ENCODE peak calls at places on chromosome 13, in seven cellular contexts. J, V, M, D, H, S and R are unnamed samples.

GRCh38 chr13:73751290-73751689 is 382.9 kb downstream of the KLF12 start:
- DNase-seq in M (no peak), D (no peak), S (no peak), J (no peak), V (no peak), H (no peak), R (no peak)

GRCh38 chr13:22369840-22370239 is 699.0 kb downstream of the FGF9 start:
- DNase-seq in D (no peak), H (no peak), S (no peak), J (no peak), V (no peak), M (no peak), R (no peak)

GRCh38 chr13:75368167-75368566 is 113.8 kb downstream of the TBC1D4 start:
- DNase-seq in V (no peak), D (no peak), M (no peak), H (no peak), J (no peak), S (no peak), R (no peak)

GRCh38 chr13:43023244-43023931 is at the start of gene DNAJC15:
- DNase-seq in M (peak; percentile 84), J (peak; percentile 13), H (peak; percentile 66), S (peak; percentile 75), D (peak; percentile 71), V (peak; percentile 78), R (peak; percentile 80)

GRCh38 chr13:46595918-46596315 is 42.9 kb downstream of the LRCH1 start:
- DNase-seq in D (no peak), V (no peak), M (no peak), H (no peak), J (no peak), S (no peak), R (no peak)

GRCh38 chr13:97235549-97236206 is 13.5 kb downstream of the MBNL2 start:
- DNase-seq in M (no peak), D (no peak), S (peak; percentile 61), V (peak; percentile 67), H (no peak), J (no peak), R (no peak)

GRCh38 chr13:100542546-100543156 is 45.9 kb downstream of the GGACT start:
- DNase-seq in S (no peak), H (no peak), M (no peak), J (no peak), V (no peak), D (no peak), R (no peak)

GRCh38 chr13:32940601-32941000 is 75.6 kb upstream of the KL start:
- DNase-seq in D (no peak), J (no peak), V (no peak), H (no peak), M (no peak), S (peak; percentile 22), R (no peak)

GRCh38 chr13:89554801-89555200 is 1792.7 kb upstream of the MIR17HG start:
- DNase-seq in J (no peak), D (no peak), V (no peak), M (no peak), H (no peak), S (no peak), R (no peak)

GRCh38 chr13:97321101-97321500 is 99.0 kb downstream of the MBNL2 start:
- DNase-seq in J (no peak), H (no peak), D (no peak), M (no peak), V (no peak), S (no peak), R (no peak)

GRCh38 chr13:36432106-36432544 is at the start of gene CCNA1:
- DNase-seq in S (peak; percentile 19), J (no peak), V (peak; percentile 25), H (no peak), M (no peak), D (no peak), R (peak; percentile 37)

GRCh38 chr13:113856716-113857065 is 7.2 kb downstream of the GAS6 start:
- DNase-seq in M (no peak), H (peak; percentile 51), D (no peak), S (no peak), J (no peak), V (peak; percentile 57), R (no peak)

GRCh38 chr13:99312493-99312883 is 5.3 kb upstream of the GPR183 start:
- DNase-seq in H (no peak), D (no peak), J (no peak), M (peak; percentile 42), S (peak; percentile 37), V (no peak), R (peak; percentile 82)

GRCh38 chr13:22278336-22278929 is 607.6 kb downstream of the FGF9 start:
- DNase-seq in D (peak; percentile 53), S (peak; percentile 65), M (peak; percentile 66), V (peak; percentile 72), J (peak; percentile 24), H (no peak), R (peak; percentile 35)

GRCh38 chr13:94312511-94313191 is 166.8 kb downstream of the DCT start:
- DNase-seq in M (no peak), H (no peak), S (no peak), J (no peak), V (no peak), D (no peak), R (no peak)

GRCh38 chr13:66675620-66676019 is 554.5 kb downstream of the PCDH9 start:
- DNase-seq in D (no peak), V (no peak), S (no peak), J (no peak), M (no peak), H (no peak), R (no peak)

GRCh38 chr13:95536629-95537241 is 15.8 kb upstream of the CLDN10 start:
- DNase-seq in D (no peak), H (no peak), M (no peak), S (peak; percentile 69), J (no peak), V (no peak), R (no peak)

GRCh38 chr13:66399873-66400272 is 830.3 kb downstream of the PCDH9 start:
- DNase-seq in J (no peak), V (no peak), D (no peak), S (no peak), H (no peak), M (no peak), R (no peak)

GRCh38 chr13:71124230-71124629 is 742.8 kb downstream of the DACH1 start:
- DNase-seq in D (no peak), H (no peak), V (no peak), S (no peak), J (no peak), M (no peak), R (no peak)

GRCh38 chr13:47306991-47307390 is 410.1 kb upstream of the HTR2A start:
- DNase-seq in H (no peak), D (no peak), J (no peak), V (no peak), S (no peak), M (no peak), R (no peak)

GRCh38 chr13:32302461-32302860 is 12.7 kb downstream of the ZAR1L start:
- DNase-seq in V (no peak), D (no peak), J (no peak), H (no peak), S (no peak), M (no peak), R (no peak)

GRCh38 chr13:28179974-28180373 is 41.6 kb downstream of the PAN3 start:
- DNase-seq in J (no peak), S (no peak), D (no peak), M (no peak), H (no peak), V (no peak), R (no peak)

GRCh38 chr13:26163812-26164211 is 58.3 kb downstream of the RNF6 start:
- DNase-seq in D (no peak), H (no peak), J (no peak), M (no peak), S (no peak), V (no peak), R (no peak)

GRCh38 chr13:60453490-60453889 is 56.5 kb downstream of the TDRD3 start:
- DNase-seq in H (no peak), S (no peak), M (no peak), J (no peak), D (no peak), V (no peak), R (no peak)

GRCh38 chr13:50990540-50991506 is 81.2 kb downstream of the RNASEH2B start:
- DNase-seq in V (no peak), M (no peak), S (peak; percentile 17), J (no peak), H (no peak), D (no peak), R (peak; percentile 71)

GRCh38 chr13:64332048-64332447 is 2898.1 kb downstream of the PCDH9 start:
- DNase-seq in M (no peak), V (no peak), D (no peak), S (no peak), H (no peak), J (no peak), R (no peak)

GRCh38 chr13:60111726-60112125 is 52.0 kb downstream of the DIAPH3 start:
- DNase-seq in D (no peak), S (no peak), M (no peak), H (no peak), V (no peak), J (no peak), R (no peak)

GRCh38 chr13:110685305-110685704 is 20.6 kb downstream of the CARS2 start:
- DNase-seq in M (no peak), D (no peak), H (no peak), J (no peak), V (no peak), S (no peak), R (no peak)
- H3K36me3 ChIP-seq in M (peaks cover 25% of the 10 kb centered on the region), D (peaks cover 28% of the 10 kb centered on the region), H (no peaks in the 10 kb centered on the region), J (peaks cover 62% of the 10 kb centered on the region), V (peaks cover 99% of the 10 kb centered on the region), S (peaks cover 4% of the 10 kb centered on the region), R (peaks cover 83% of the 10 kb centered on the region)

DNA sequence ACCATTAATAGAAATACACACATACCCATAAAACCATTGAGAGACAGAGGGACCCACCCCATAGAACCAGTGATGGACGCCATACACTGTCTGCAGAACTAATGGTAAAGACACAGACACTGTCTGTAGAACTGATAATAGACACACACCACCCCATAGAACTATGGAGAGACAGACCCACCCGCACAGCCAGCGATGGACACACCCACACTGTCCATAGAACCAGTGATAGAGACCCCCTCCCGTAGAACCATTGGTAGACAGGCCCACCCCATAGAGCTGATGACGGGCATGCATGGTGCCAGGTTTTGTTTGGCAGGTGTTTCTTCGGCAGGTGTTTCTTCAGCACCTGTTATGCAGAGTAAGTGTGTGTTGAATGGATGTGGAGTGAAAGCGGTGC is 88.3 kb upstream of the TEX29 start:
- DNase-seq in J (no peak), V (no peak), S (no peak), H (no peak), D (no peak), M (no peak), R (no peak)
- H3K36me3 ChIP-seq in J (peaks cover 33% of the 10 kb centered on the region), V (peaks cover 52% of the 10 kb centered on the region), S (no peaks in the 10 kb centered on the region), H (peaks cover 3% of the 10 kb centered on the region), D (peaks cover 7% of the 10 kb centered on the region), M (peaks cover 14% of the 10 kb centered on the region), R (peaks cover 37% of the 10 kb centered on the region)

GRCh38 chr13:41822560-41822959 is 138.3 kb downstream of the VWA8 start:
- DNase-seq in D (no peak), M (no peak), J (no peak), H (no peak), S (no peak), V (no peak), R (no peak)
- H3K36me3 ChIP-seq in D (no peaks in the 10 kb centered on the region), M (peaks cover 5% of the 10 kb centered on the region), J (peaks cover 10% of the 10 kb centered on the region), H (no peaks in the 10 kb centered on the region), S (no peaks in the 10 kb centered on the region), V (peaks cover 24% of the 10 kb centered on the region), R (no peaks in the 10 kb centered on the region)

GRCh38 chr13:112840472-112841302 is 128.3 kb upstream of the MCF2L start:
- DNase-seq in D (no peak), J (no peak), M (no peak), S (no peak), V (peak; percentile 4), H (no peak), R (no peak)
- H3K36me3 ChIP-seq in D (peaks cover 4% of the 10 kb centered on the region), J (peaks cover 48% of the 10 kb centered on the region), M (peaks cover 23% of the 10 kb centered on the region), S (no peaks in the 10 kb centered on the region), V (peaks cover 77% of the 10 kb centered on the region), H (no peaks in the 10 kb centered on the region), R (peaks cover 89% of the 10 kb centered on the region)

GRCh38 chr13:49539313-49539712 is 43.6 kb downstream of the PHF11 start:
- DNase-seq in S (no peak), V (no peak), D (no peak), J (no peak), M (no peak), H (no peak), R (no peak)
- H3K36me3 ChIP-seq in S (no peaks in the 10 kb centered on the region), V (peaks cover 68% of the 10 kb centered on the region), D (no peaks in the 10 kb centered on the region), J (peaks cover under 1% of the 10 kb centered on the region), M (peaks cover 8% of the 10 kb centered on the region), H (no peaks in the 10 kb centered on the region), R (no peaks in the 10 kb centered on the region)